ENCODE peak calls at places on chromosomes 11 and 22, in eight cellular contexts. Y, N, Z, A, X, U, B and C are unnamed samples.

GRCh38 chr11:135004495-135004894 is 592.5 kb upstream of the B3GAT1 start:
- DNase-seq in Y (no peak), N (no peak), Z (no peak), A (no peak), X (no peak), U (no peak), B (no peak), C (no peak)

GRCh38 chr11:8709777-8710176 is 27.2 kb downstream of the RPL27A start:
- DNase-seq in Y (no peak), N (no peak), Z (no peak), A (no peak), X (no peak), U (no peak), B (no peak), C (no peak)

GRCh38 chr22:37062657-37063381 is 11.3 kb downstream of the KCTD17 start:
- DNase-seq in Y (no peak), N (no peak), Z (no peak), A (no peak), X (no peak), U (no peak), B (no peak), C (no peak)

GRCh38 chr11:77130763-77131513 is 2.9 kb downstream of the MYO7A start:
- DNase-seq in Y (peak; percentile 64), N (peak; percentile 8), Z (no peak), A (no peak), X (no peak), U (no peak), B (peak; percentile 44), C (peak; percentile 74)

GRCh38 chr11:131275580-131275979 is 94.8 kb upstream of the NTM start:
- DNase-seq in Y (no peak), N (no peak), Z (no peak), A (no peak), X (no peak), U (no peak), B (no peak), C (no peak)

GRCh38 chr11:65473275-65473860 is 25.5 kb upstream of the MALAT1 start:
- DNase-seq in Y (no peak), N (no peak), Z (no peak), A (no peak), X (no peak), U (no peak), B (no peak), C (no peak)

GRCh38 chr22:23287136-23288095 is 107.1 kb downstream of the BCR start:
- DNase-seq in Y (no peak), N (no peak), Z (no peak), A (no peak), X (no peak), U (no peak), B (no peak), C (no peak)

GRCh38 chr11:36055356-36055755 is 111.5 kb downstream of the LDLRAD3 start:
- DNase-seq in Y (no peak), N (no peak), Z (no peak), A (no peak), X (no peak), U (no peak), B (no peak), C (no peak)

GRCh38 chr11:97961431-97961830 is 1059.3 kb upstream of the CNTN5 start:
- DNase-seq in Y (no peak), N (no peak), Z (no peak), A (no peak), X (no peak), U (no peak), B (no peak), C (no peak)

GRCh38 chr11:62553839-62554361 is 7.3 kb upstream of the AHNAK start:
- DNase-seq in Y (peak; percentile 4), N (no peak), Z (peak; percentile 68), A (no peak), X (no peak), U (peak; percentile 81), B (peak; percentile 25), C (peak; percentile 91)

GRCh38 chr11:119483881-119484371 is 61.0 kb upstream of the THY1 start:
- DNase-seq in Y (no peak), N (no peak), Z (no peak), A (no peak), X (no peak), U (no peak), B (no peak), C (no peak)

GRCh38 chr11:74749127-74749964 is 697 bp downstream of the RNF169 start:
- DNase-seq in Y (peak; percentile 37), N (peak; percentile 49), Z (no peak), A (peak; percentile 82), X (peak; percentile 59), U (peak; percentile 59), B (peak; percentile 62), C (peak; percentile 66)

GRCh38 chr11:26847459-26847858 is 125.6 kb upstream of the SLC5A12 start:
- DNase-seq in Y (no peak), N (no peak), Z (no peak), A (no peak), X (no peak), U (no peak), B (peak; percentile 34), C (no peak)

GRCh38 chr22:19772673-19773469 is 12.3 kb downstream of the TBX1 start:
- DNase-seq in Y (no peak), N (no peak), Z (no peak), A (peak; percentile 98), X (no peak), U (no peak), B (peak; percentile 28), C (no peak)

GRCh38 chr11:96256213-96256580 is 86.8 kb downstream of the MAML2 start:
- DNase-seq in Y (no peak), N (no peak), Z (no peak), A (no peak), X (no peak), U (no peak), B (no peak), C (no peak)